ENCODE peak calls at places on chromosomes 3 and 15, in seven cellular contexts. E is amygdala; T is M059J; H is effector memory CD8-positive, alpha-beta T cell; C is smooth muscle cell of the brain vasculature; S is heart right ventricle; F is stimulated activated CD4-positive, alpha-beta T cell treated with anti-CD3 and anti-CD28 coated beads, Interleukin-12 subunit alpha, Interleukin-12 subunit beta, amount 100 ng/mL, for 24 hours. K is an unnamed sample.

GRCh38 chr3:55147856-55148720 is 220.2 kb upstream of the LRTM1 start:
- DNase-seq in H (no peak), E (no peak), F (no peak), S (no peak), T (no peak), C (no peak), K (no peak)

GRCh38 chr3:22685598-22685997 is 517.5 kb upstream of the UBE2E2 start:
- DNase-seq in E (no peak), S (no peak), C (peak; percentile 3), T (peak; percentile 0), H (no peak), F (no peak), K (peak; percentile 3)

GRCh38 chr3:62602987-62603386 is 229.6 kb upstream of the FEZF2 start:
- DNase-seq in S (no peak), F (no peak), C (no peak), T (no peak), H (no peak), E (no peak), K (no peak)

GRCh38 chr3:175163686-175164085 is 304.6 kb downstream of the NAALADL2 start:
- DNase-seq in E (no peak), C (no peak), F (no peak), H (no peak), S (no peak), T (no peak), K (no peak)

GRCh38 chr3:192409838-192410683 is 317.3 kb downstream of the FGF12 start:
- DNase-seq in E (peak; percentile 28), C (no peak), H (no peak), F (no peak), S (no peak), T (peak; percentile 55), K (peak; percentile 80)

GRCh38 chr3:115836944-115837343 is 213.6 kb downstream of the GAP43 start:
- DNase-seq in H (no peak), F (no peak), T (peak; percentile 33), E (no peak), C (no peak), S (no peak), K (peak; percentile 30)

GRCh38 chr3:33957176-33957575 is 158.7 kb downstream of the PDCD6IP start:
- DNase-seq in F (no peak), T (no peak), S (no peak), C (no peak), H (no peak), E (no peak), K (no peak)

GRCh38 chr3:194369522-194370279 is at the start of gene LRRC15:
- DNase-seq in T (peak; percentile 83), F (no peak), E (no peak), S (no peak), C (no peak), H (no peak), K (peak; percentile 87)

GRCh38 chr3:128864351-128864811 is 15.0 kb upstream of the ACAD9 start:
- DNase-seq in F (no peak), H (no peak), C (no peak), E (peak; percentile 47), T (peak; percentile 31), S (no peak), K (peak; percentile 14)

GRCh38 chr15:95734422-95735316 is 595.8 kb upstream of the NR2F2 start:
- DNase-seq in C (no peak), F (no peak), T (peak; percentile 61), S (no peak), H (no peak), E (no peak), K (peak; percentile 83)

GRCh38 chr3:129974451-129975331 is at the start of gene TRH:
- DNase-seq in T (no peak), S (no peak), E (no peak), C (no peak), H (no peak), F (no peak), K (peak; percentile 17)

GRCh38 chr15:58495836-58496501 is 64.2 kb downstream of the LIPC start:
- DNase-seq in F (no peak), T (no peak), E (no peak), S (no peak), C (no peak), H (no peak), K (no peak)

GRCh38 chr3:71580636-71581215 is 2.8 kb downstream of the FOXP1 start:
- DNase-seq in F (no peak), H (no peak), E (no peak), T (peak; percentile 7), S (no peak), C (no peak), K (no peak)

GRCh38 chr3:182165234-182165633 is 453.5 kb downstream of the SOX2 start:
- DNase-seq in T (no peak), F (no peak), S (no peak), H (no peak), E (no peak), C (no peak), K (peak; percentile 49)

GRCh38 chr15:36940207-36940606 is 160.1 kb downstream of the MEIS2 start:
- DNase-seq in H (no peak), F (no peak), T (no peak), E (no peak), S (no peak), C (no peak), K (no peak)

GRCh38 chr3:33858131-33858530 is 59.7 kb downstream of the PDCD6IP start:
- DNase-seq in F (no peak), E (no peak), T (peak; percentile 3), S (no peak), H (no peak), C (no peak), K (no peak)

GRCh38 chr3:195559723-195560409 is 16.7 kb upstream of the PPP1R2 start:
- DNase-seq in T (peak; percentile 47), H (no peak), S (no peak), F (no peak), E (no peak), C (no peak), K (no peak)

GRCh38 chr15:92391640-92392039 is 2.0 kb upstream of the ST8SIA2 start:
- DNase-seq in E (no peak), C (no peak), F (peak; percentile 26), T (peak; percentile 55), S (no peak), H (no peak), K (peak; percentile 55)

GRCh38 chr15:25437751-25438600 is 848 bp downstream of the UBE3A start:
- DNase-seq in H (peak; percentile 40), S (peak; percentile 56), C (no peak), T (peak; percentile 51), E (peak; percentile 59), F (peak; percentile 27), K (peak; percentile 79)

GRCh38 chr3:152969557-152970300 is 134.8 kb downstream of the P2RY1 start:
- DNase-seq in S (no peak), H (no peak), E (no peak), F (no peak), C (no peak), T (no peak), K (peak; percentile 23)

GRCh38 chr3:133384331-133385027 is 15.4 kb upstream of the BFSP2 start:
- DNase-seq in C (no peak), F (peak; percentile 15), E (peak; percentile 57), T (peak; percentile 66), S (peak; percentile 55), H (no peak), K (peak; percentile 87)

GRCh38 chr15:51830279-51830806 is 890 bp downstream of the TMOD3 start:
- DNase-seq in T (no peak), F (no peak), S (peak; percentile 52), H (no peak), C (peak; percentile 84), E (no peak), K (no peak)

GRCh38 chr3:19792388-19792787 is 141.6 kb downstream of the EFHB start:
- DNase-seq in F (no peak), C (no peak), T (no peak), E (no peak), H (no peak), S (no peak), K (no peak)

GRCh38 chr3:29484633-29485032 is 203.8 kb downstream of the RBMS3 start:
- DNase-seq in S (no peak), C (no peak), H (no peak), E (no peak), F (no peak), T (no peak), K (no peak)

GRCh38 chr15:76913737-76914136 is 8.6 kb upstream of the SCAPER start:
- DNase-seq in E (no peak), T (no peak), C (no peak), H (no peak), S (no peak), F (no peak), K (peak; percentile 19)

GRCh38 chr15:72196409-72197044 is 1.1 kb downstream of the GRAMD2A start:
- DNase-seq in T (no peak), C (no peak), H (no peak), S (no peak), F (no peak), E (no peak), K (no peak)

GRCh38 chr15:75161788-75162414 is 39.8 kb upstream of the C15orf39 start:
- DNase-seq in C (no peak), T (no peak), E (no peak), F (no peak), H (no peak), S (no peak), K (no peak)

K was measured in astrocyte of the hippocampus.